ENCODE peak calls at places on chromosomes 7 and 10, in nine cellular contexts. W is endodermal cell, K is stomach, N is body of pancreas, X is Panc1, T is left ventricle myocardium inferior, G is cardiac muscle cell, O is dorsolateral prefrontal cortex, A is esophagus squamous epithelium. D is an unnamed sample.
A peak's percentile ranks its signal among the peaks of the same experiment; 100 is the strongest.

GRCh38 chr10:116849271-116850057 is at the start of gene ENO4:
- DNase-seq in A (no peak), W (peak; percentile 95), N (peak; percentile 91), G (peak; percentile 94), T (peak; percentile 68), X (peak; percentile 79), O (peak; percentile 82), K (peak; percentile 85), D (peak; percentile 80)

GRCh38 chr10:50469778-50470193 is 154.0 kb downstream of the SGMS1 start:
- DNase-seq in O (no peak), X (no peak), T (no peak), K (no peak), W (no peak), A (no peak), G (no peak), N (no peak), D (peak; percentile 33)

GRCh38 chr10:50417906-50418697 is 166.8 kb upstream of the ASAH2 start:
- DNase-seq in A (peak; percentile 19), K (peak; percentile 62), O (peak; percentile 75), G (peak; percentile 65), T (peak; percentile 79), X (no peak), W (peak; percentile 87), N (peak; percentile 45), D (peak; percentile 74)

GRCh38 chr10:11113156-11113555 is 95.5 kb downstream of the CELF2 start:
- DNase-seq in G (no peak), K (no peak), N (no peak), W (no peak), T (no peak), X (no peak), O (no peak), A (no peak), D (no peak)

GRCh38 chr7:131574741-131575140 is 18.3 kb upstream of the PODXL start:
- DNase-seq in X (no peak), N (no peak), T (no peak), A (no peak), G (no peak), K (no peak), W (peak; percentile 29), O (no peak), D (no peak)

GRCh38 chr7:35036361-35037171 is 719 bp downstream of the DPY19L1 start:
- DNase-seq in O (peak; percentile 59), X (no peak), W (peak; percentile 83), K (peak; percentile 74), G (peak; percentile 87), N (peak; percentile 72), A (peak; percentile 4), T (peak; percentile 62), D (peak; percentile 58)

GRCh38 chr10:89242840-89243586 is 8.6 kb downstream of the LIPA start:
- DNase-seq in G (no peak), K (no peak), X (no peak), A (no peak), O (no peak), N (no peak), W (no peak), T (no peak), D (no peak)

GRCh38 chr7:80630611-80631010 is 7.8 kb upstream of the CD36 start:
- DNase-seq in G (no peak), A (no peak), T (no peak), O (no peak), K (no peak), W (no peak), N (no peak), X (no peak), D (no peak)

GRCh38 chr10:96208271-96208670 is 63.1 kb downstream of the BLNK start:
- DNase-seq in K (no peak), A (no peak), W (no peak), X (no peak), N (no peak), G (no peak), T (no peak), O (no peak), D (no peak)

GRCh38 chr10:98264378-98265065 is 3.5 kb downstream of the LOXL4 start:
- DNase-seq in A (no peak), W (peak; percentile 43), O (no peak), X (no peak), T (no peak), N (no peak), K (no peak), G (no peak), D (no peak)

GRCh38 chr7:105336009-105336408 is 52.7 kb downstream of the SRPK2 start:
- DNase-seq in A (no peak), K (no peak), W (no peak), T (no peak), G (no peak), N (no peak), X (no peak), O (no peak), D (no peak)

GRCh38 chr7:42285383-42285824 is 48.4 kb upstream of the GLI3 start:
- DNase-seq in N (no peak), A (no peak), T (no peak), O (no peak), G (no peak), X (no peak), K (no peak), W (no peak), D (no peak)

GRCh38 chr7:4045450-4045849 is 636.6 kb upstream of the FOXK1 start:
- DNase-seq in G (no peak), A (no peak), N (no peak), O (no peak), X (no peak), K (no peak), W (no peak), T (no peak), D (no peak)
- TF ChIP-seq CTCF in G (no peak), A (no peak), N (no peak), O (no peak), X (no peak), K (no peak), W (no peak), T (no peak), D (no peak)

GRCh38 chr7:106425017-106425719 is 140.4 kb upstream of the NAMPT start:
- DNase-seq in G (no peak), K (peak; percentile 78), O (no peak), X (peak; percentile 59), A (peak; percentile 17), N (peak; percentile 63), T (peak; percentile 44), W (no peak), D (peak; percentile 59)
- H3K27ac ChIP-seq in G (no peak overlapping the region), K (peak overlapping the region; percentile 80), O (peak overlapping the region; percentile 58), X (no peak overlapping the region), A (peak overlapping the region; percentile 88), N (peak overlapping the region; percentile 77), T (peak overlapping the region; percentile 53), W (peak overlapping the region; percentile 22), D (peak overlapping the region; percentile 66)

GRCh38 chr7:133135451-133135850 is 53.6 kb upstream of the CHCHD3 start:
- DNase-seq in T (no peak), X (no peak), A (no peak), K (no peak), O (no peak), W (no peak), G (no peak), N (no peak), D (no peak)
- H3K27me3 ChIP-seq in T (peaks cover 18% of the 10 kb centered on the region), X (peaks cover 11% of the 10 kb centered on the region), A (peaks cover 12% of the 10 kb centered on the region), K (peaks cover 7% of the 10 kb centered on the region), O (no peaks in the 10 kb centered on the region), W (no peaks in the 10 kb centered on the region), G (no peaks in the 10 kb centered on the region), N (no peaks in the 10 kb centered on the region), D (no peaks in the 10 kb centered on the region)

GRCh38 chr7:128364166-128364565 is 2.7 kb upstream of the PRRT4 start:
- DNase-seq in T (no peak), X (no peak), N (no peak), A (no peak), K (no peak), O (no peak), W (no peak), G (no peak), D (no peak)

GRCh38 chr7:128362670-128363069 is 1.2 kb upstream of the PRRT4 start:
- DNase-seq in N (no peak), A (no peak), K (no peak), T (no peak), O (no peak), X (no peak), W (no peak), G (no peak), D (no peak)

GRCh38 chr7:128359939-128360338 is 1.6 kb downstream of the PRRT4 start:
- DNase-seq in N (no peak), O (no peak), W (no peak), A (no peak), G (no peak), K (no peak), T (no peak), X (no peak), D (no peak)

GRCh38 chr7:128363261-128363721 is 1.8 kb upstream of the PRRT4 start:
- DNase-seq in W (no peak), N (no peak), X (no peak), K (no peak), O (no peak), A (no peak), G (no peak), T (no peak), D (no peak)

GRCh38 chr7:128361463-128362441 is at the start of gene PRRT4:
- DNase-seq in N (peak; percentile 28), K (peak; percentile 40), X (no peak), O (peak; percentile 72), T (peak; percentile 43), W (peak; percentile 77), G (peak; percentile 80), A (no peak), D (no peak)
- TF ChIP-seq CTCF in N (no peak), K (no peak), X (peak; percentile 14), O (no peak), T (no peak), W (peak; percentile 54), G (peak; percentile 6), A (no peak), D (no peak)

DNA sequence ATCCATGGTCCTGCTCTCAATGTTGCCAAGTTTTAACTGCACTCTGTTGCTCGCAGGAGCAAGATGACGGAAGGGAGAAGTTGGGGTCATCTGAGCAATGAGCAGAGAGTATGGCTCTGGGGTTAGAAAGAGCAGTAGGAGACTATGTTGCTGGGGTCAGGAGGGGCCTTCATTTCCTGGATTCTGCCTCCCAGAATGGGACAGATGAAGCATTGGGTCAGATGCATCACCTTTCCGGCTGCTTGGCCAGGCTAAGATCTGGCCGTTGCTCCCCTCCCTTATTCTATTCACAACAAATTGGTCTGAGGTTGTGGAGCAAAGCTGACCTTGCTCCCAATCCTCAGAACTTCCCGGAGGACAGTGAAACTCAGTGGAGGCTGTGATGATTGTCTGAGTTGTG is 22.4 kb downstream of the STMP1 start:
- DNase-seq in A (no peak), G (no peak), O (no peak), N (no peak), W (no peak), K (no peak), T (no peak), X (no peak), D (no peak)
- H3K27ac ChIP-seq in A (no peak overlapping the region), G (no peak overlapping the region), O (no peak overlapping the region), N (no peak overlapping the region), W (no peak overlapping the region), K (no peak overlapping the region), T (no peak overlapping the region), X (no peak overlapping the region), D (no peak overlapping the region)

D was measured in colonic mucosa.